ENCODE peak calls at places on chromosomes 12 and 14, in nine cellular contexts. One of them, this sample, is unnamed.

GRCh38 chr14:100486025-100486828 is 101.0 kb downstream of the BEGAIN start:
- DNase-seq in astrocyte of the cerebellum: peak; percentile 60
- DNase-seq in MCF 10A: peak; percentile 72
- DNase-seq in DND-41: peak; percentile 85
- DNase-seq in HFF-Myc: peak; percentile 89
- DNase-seq in colonic mucosa: peak; percentile 62
- DNase-seq in activated B cell treated with CpG ODN at 0.5 μM for 24 hours: peak; percentile 30
- DNase-seq in lung: no peak
- DNase-seq in MM.1S: peak; percentile 29
- DNase-seq in this sample: peak; percentile 74

GRCh38 chr12:130514149-130514551 is 176.5 kb downstream of the PIWIL1 start:
- DNase-seq in astrocyte of the cerebellum: no peak
- DNase-seq in MCF 10A: no peak
- DNase-seq in DND-41: no peak
- DNase-seq in HFF-Myc: no peak
- DNase-seq in colonic mucosa: no peak
- DNase-seq in activated B cell treated with CpG ODN at 0.5 μM for 24 hours: no peak
- DNase-seq in lung: no peak
- DNase-seq in MM.1S: no peak
- DNase-seq in this sample: no peak

GRCh38 chr12:109523071-109523470 is 45.6 kb downstream of the UBE3B start:
- DNase-seq in astrocyte of the cerebellum: no peak
- DNase-seq in MCF 10A: no peak
- DNase-seq in DND-41: no peak
- DNase-seq in HFF-Myc: no peak
- DNase-seq in colonic mucosa: no peak
- DNase-seq in activated B cell treated with CpG ODN at 0.5 μM for 24 hours: no peak
- DNase-seq in lung: no peak
- DNase-seq in MM.1S: no peak
- DNase-seq in this sample: no peak

GRCh38 chr12:76152161-76152807 is 67.8 kb upstream of the NAP1L1 start:
- DNase-seq in astrocyte of the cerebellum: no peak
- DNase-seq in MCF 10A: no peak
- DNase-seq in DND-41: no peak
- DNase-seq in HFF-Myc: no peak
- DNase-seq in colonic mucosa: no peak
- DNase-seq in activated B cell treated with CpG ODN at 0.5 μM for 24 hours: no peak
- DNase-seq in lung: no peak
- DNase-seq in MM.1S: peak; percentile 53
- DNase-seq in this sample: no peak

GRCh38 chr14:67547224-67547780 is 14.2 kb downstream of the PLEKHH1 start:
- DNase-seq in astrocyte of the cerebellum: no peak
- DNase-seq in MCF 10A: no peak
- DNase-seq in DND-41: no peak
- DNase-seq in HFF-Myc: no peak
- DNase-seq in colonic mucosa: no peak
- DNase-seq in activated B cell treated with CpG ODN at 0.5 μM for 24 hours: no peak
- DNase-seq in lung: no peak
- DNase-seq in MM.1S: no peak
- DNase-seq in this sample: no peak

GRCh38 chr12:12606793-12607589 is 4.7 kb upstream of the CREBL2 start:
- DNase-seq in astrocyte of the cerebellum: peak; percentile 87
- DNase-seq in MCF 10A: peak; percentile 46
- DNase-seq in DND-41: no peak
- DNase-seq in HFF-Myc: no peak
- DNase-seq in colonic mucosa: no peak
- DNase-seq in activated B cell treated with CpG ODN at 0.5 μM for 24 hours: no peak
- DNase-seq in lung: no peak
- DNase-seq in MM.1S: no peak
- DNase-seq in this sample: no peak

GRCh38 chr14:99244960-99245340 is 27.0 kb downstream of the BCL11B start:
- DNase-seq in astrocyte of the cerebellum: no peak
- DNase-seq in MCF 10A: no peak
- DNase-seq in DND-41: no peak
- DNase-seq in HFF-Myc: no peak
- DNase-seq in colonic mucosa: no peak
- DNase-seq in activated B cell treated with CpG ODN at 0.5 μM for 24 hours: no peak
- DNase-seq in lung: no peak
- DNase-seq in MM.1S: no peak
- DNase-seq in this sample: no peak

GRCh38 chr12:28012333-28012918 is 39.9 kb upstream of the PTHLH start:
- DNase-seq in astrocyte of the cerebellum: no peak
- DNase-seq in MCF 10A: no peak
- DNase-seq in DND-41: no peak
- DNase-seq in HFF-Myc: no peak
- DNase-seq in colonic mucosa: no peak
- DNase-seq in activated B cell treated with CpG ODN at 0.5 μM for 24 hours: no peak
- DNase-seq in lung: no peak
- DNase-seq in MM.1S: no peak
- DNase-seq in this sample: no peak

GRCh38 chr14:37697489-37698121 is 102.2 kb downstream of the TTC6 start:
- DNase-seq in astrocyte of the cerebellum: peak; percentile 18
- DNase-seq in MCF 10A: peak; percentile 14
- DNase-seq in DND-41: no peak
- DNase-seq in HFF-Myc: peak; percentile 10
- DNase-seq in colonic mucosa: no peak
- DNase-seq in activated B cell treated with CpG ODN at 0.5 μM for 24 hours: no peak
- DNase-seq in lung: no peak
- DNase-seq in MM.1S: no peak
- DNase-seq in this sample: no peak

GRCh38 chr12:50313256-50313931 is 30.1 kb upstream of the LIMA1 start:
- DNase-seq in astrocyte of the cerebellum: no peak
- DNase-seq in MCF 10A: peak; percentile 64
- DNase-seq in DND-41: no peak
- DNase-seq in HFF-Myc: no peak
- DNase-seq in colonic mucosa: no peak
- DNase-seq in activated B cell treated with CpG ODN at 0.5 μM for 24 hours: no peak
- DNase-seq in lung: no peak
- DNase-seq in MM.1S: no peak
- DNase-seq in this sample: no peak

GRCh38 chr12:69442894-69443293 is 27.3 kb upstream of the FRS2 start:
- DNase-seq in astrocyte of the cerebellum: peak; percentile 22
- DNase-seq in MCF 10A: peak; percentile 1
- DNase-seq in DND-41: no peak
- DNase-seq in HFF-Myc: no peak
- DNase-seq in colonic mucosa: no peak
- DNase-seq in activated B cell treated with CpG ODN at 0.5 μM for 24 hours: no peak
- DNase-seq in lung: no peak
- DNase-seq in MM.1S: no peak
- DNase-seq in this sample: no peak

GRCh38 chr12:132491349-132491663 is 1.4 kb downstream of the FBRSL1 start:
- DNase-seq in astrocyte of the cerebellum: no peak
- DNase-seq in MCF 10A: no peak
- DNase-seq in DND-41: no peak
- DNase-seq in HFF-Myc: no peak
- DNase-seq in colonic mucosa: no peak
- DNase-seq in activated B cell treated with CpG ODN at 0.5 μM for 24 hours: no peak
- DNase-seq in lung: no peak
- DNase-seq in MM.1S: no peak
- DNase-seq in this sample: no peak

GRCh38 chr14:92223027-92223426 is 99.9 kb upstream of the SLC24A4 start:
- DNase-seq in astrocyte of the cerebellum: no peak
- DNase-seq in MCF 10A: no peak
- DNase-seq in DND-41: no peak
- DNase-seq in HFF-Myc: no peak
- DNase-seq in colonic mucosa: no peak
- DNase-seq in activated B cell treated with CpG ODN at 0.5 μM for 24 hours: no peak
- DNase-seq in lung: no peak
- DNase-seq in MM.1S: no peak
- DNase-seq in this sample: no peak

GRCh38 chr14:24066490-24067132 is 4.8 kb upstream of the CPNE6 start:
- DNase-seq in astrocyte of the cerebellum: no peak
- DNase-seq in MCF 10A: no peak
- DNase-seq in DND-41: no peak
- DNase-seq in HFF-Myc: no peak
- DNase-seq in colonic mucosa: peak; percentile 66
- DNase-seq in activated B cell treated with CpG ODN at 0.5 μM for 24 hours: no peak
- DNase-seq in lung: no peak
- DNase-seq in MM.1S: no peak
- DNase-seq in this sample: no peak

GRCh38 chr12:66409195-66409871 is 107.0 kb downstream of the HELB start:
- DNase-seq in astrocyte of the cerebellum: peak; percentile 63
- DNase-seq in MCF 10A: peak; percentile 53
- DNase-seq in DND-41: peak; percentile 62
- DNase-seq in HFF-Myc: peak; percentile 58
- DNase-seq in colonic mucosa: peak; percentile 33
- DNase-seq in activated B cell treated with CpG ODN at 0.5 μM for 24 hours: no peak
- DNase-seq in lung: no peak
- DNase-seq in MM.1S: peak; percentile 50
- DNase-seq in this sample: no peak

GRCh38 chr12:119686355-119686754 is 18.4 kb downstream of the PRKAB1 start:
- DNase-seq in astrocyte of the cerebellum: no peak
- DNase-seq in MCF 10A: no peak
- DNase-seq in DND-41: no peak
- DNase-seq in HFF-Myc: no peak
- DNase-seq in colonic mucosa: peak; percentile 37
- DNase-seq in activated B cell treated with CpG ODN at 0.5 μM for 24 hours: no peak
- DNase-seq in lung: no peak
- DNase-seq in MM.1S: no peak
- DNase-seq in this sample: no peak
- TF ChIP-seq CTCF in astrocyte of the cerebellum: no peak
- TF ChIP-seq CTCF in MCF 10A: no peak
- TF ChIP-seq CTCF in DND-41: no peak
- TF ChIP-seq CTCF in HFF-Myc: no peak
- TF ChIP-seq CTCF in colonic mucosa: no peak
- TF ChIP-seq CTCF in activated B cell treated with CpG ODN at 0.5 μM for 24 hours: no peak
- TF ChIP-seq CTCF in lung: no peak
- TF ChIP-seq CTCF in MM.1S: no peak
- TF ChIP-seq CTCF in this sample: no peak

GRCh38 chr14:31339743-31340142 is 80.6 kb downstream of the HEATR5A start:
- DNase-seq in astrocyte of the cerebellum: no peak
- DNase-seq in MCF 10A: no peak
- DNase-seq in DND-41: no peak
- DNase-seq in HFF-Myc: no peak
- DNase-seq in colonic mucosa: no peak
- DNase-seq in activated B cell treated with CpG ODN at 0.5 μM for 24 hours: no peak
- DNase-seq in lung: no peak
- DNase-seq in MM.1S: no peak
- DNase-seq in this sample: no peak

GRCh38 chr14:31337331-31337730 is 83.0 kb downstream of the HEATR5A start:
- DNase-seq in astrocyte of the cerebellum: no peak
- DNase-seq in MCF 10A: no peak
- DNase-seq in DND-41: no peak
- DNase-seq in HFF-Myc: no peak
- DNase-seq in colonic mucosa: no peak
- DNase-seq in activated B cell treated with CpG ODN at 0.5 μM for 24 hours: no peak
- DNase-seq in lung: no peak
- DNase-seq in MM.1S: no peak
- DNase-seq in this sample: no peak

GRCh38 chr14:31340297-31341063 is 79.9 kb downstream of the HEATR5A start:
- DNase-seq in astrocyte of the cerebellum: no peak
- DNase-seq in MCF 10A: no peak
- DNase-seq in DND-41: no peak
- DNase-seq in HFF-Myc: no peak
- DNase-seq in colonic mucosa: no peak
- DNase-seq in activated B cell treated with CpG ODN at 0.5 μM for 24 hours: no peak
- DNase-seq in lung: no peak
- DNase-seq in MM.1S: no peak
- DNase-seq in this sample: no peak

GRCh38 chr14:31341280-31341679 is 79.1 kb downstream of the HEATR5A start:
- DNase-seq in astrocyte of the cerebellum: no peak
- DNase-seq in MCF 10A: no peak
- DNase-seq in DND-41: no peak
- DNase-seq in HFF-Myc: no peak
- DNase-seq in colonic mucosa: no peak
- DNase-seq in activated B cell treated with CpG ODN at 0.5 μM for 24 hours: no peak
- DNase-seq in lung: no peak
- DNase-seq in MM.1S: no peak
- DNase-seq in this sample: no peak

GRCh38 chr14:31336646-31337045 is 83.7 kb downstream of the HEATR5A start:
- DNase-seq in astrocyte of the cerebellum: no peak
- DNase-seq in MCF 10A: peak; percentile 88
- DNase-seq in DND-41: no peak
- DNase-seq in HFF-Myc: no peak
- DNase-seq in colonic mucosa: no peak
- DNase-seq in activated B cell treated with CpG ODN at 0.5 μM for 24 hours: no peak
- DNase-seq in lung: no peak
- DNase-seq in MM.1S: no peak
- DNase-seq in this sample: no peak
- TF ChIP-seq CTCF in astrocyte of the cerebellum: no peak
- TF ChIP-seq CTCF in MCF 10A: no peak
- TF ChIP-seq CTCF in DND-41: no peak
- TF ChIP-seq CTCF in HFF-Myc: no peak
- TF ChIP-seq CTCF in colonic mucosa: no peak
- TF ChIP-seq CTCF in activated B cell treated with CpG ODN at 0.5 μM for 24 hours: no peak
- TF ChIP-seq CTCF in lung: no peak
- TF ChIP-seq CTCF in MM.1S: no peak
- TF ChIP-seq CTCF in this sample: no peak

GRCh38 chr14:59417301-59417700 is 47.9 kb downstream of the GPR135 start:
- DNase-seq in astrocyte of the cerebellum: no peak
- DNase-seq in MCF 10A: no peak
- DNase-seq in DND-41: no peak
- DNase-seq in HFF-Myc: no peak
- DNase-seq in colonic mucosa: no peak
- DNase-seq in activated B cell treated with CpG ODN at 0.5 μM for 24 hours: no peak
- DNase-seq in lung: no peak
- DNase-seq in MM.1S: no peak
- DNase-seq in this sample: no peak

GRCh38 chr14:59419383-59419782 is 45.8 kb downstream of the GPR135 start:
- DNase-seq in astrocyte of the cerebellum: no peak
- DNase-seq in MCF 10A: no peak
- DNase-seq in DND-41: no peak
- DNase-seq in HFF-Myc: no peak
- DNase-seq in colonic mucosa: no peak
- DNase-seq in activated B cell treated with CpG ODN at 0.5 μM for 24 hours: no peak
- DNase-seq in lung: no peak
- DNase-seq in MM.1S: no peak
- DNase-seq in this sample: no peak

GRCh38 chr14:59425322-59425945 is 39.7 kb downstream of the GPR135 start:
- DNase-seq in astrocyte of the cerebellum: no peak
- DNase-seq in MCF 10A: no peak
- DNase-seq in DND-41: no peak
- DNase-seq in HFF-Myc: no peak
- DNase-seq in colonic mucosa: no peak
- DNase-seq in activated B cell treated with CpG ODN at 0.5 μM for 24 hours: no peak
- DNase-seq in lung: no peak
- DNase-seq in MM.1S: no peak
- DNase-seq in this sample: no peak

GRCh38 chr14:59424707-59425106 is 40.5 kb downstream of the GPR135 start:
- DNase-seq in astrocyte of the cerebellum: no peak
- DNase-seq in MCF 10A: no peak
- DNase-seq in DND-41: no peak
- DNase-seq in HFF-Myc: no peak
- DNase-seq in colonic mucosa: no peak
- DNase-seq in activated B cell treated with CpG ODN at 0.5 μM for 24 hours: no peak
- DNase-seq in lung: no peak
- DNase-seq in MM.1S: no peak
- DNase-seq in this sample: no peak

GRCh38 chr14:59422069-59422881 is 42.9 kb downstream of the GPR135 start:
- DNase-seq in astrocyte of the cerebellum: no peak
- DNase-seq in MCF 10A: no peak
- DNase-seq in DND-41: no peak
- DNase-seq in HFF-Myc: no peak
- DNase-seq in colonic mucosa: no peak
- DNase-seq in activated B cell treated with CpG ODN at 0.5 μM for 24 hours: no peak
- DNase-seq in lung: no peak
- DNase-seq in MM.1S: no peak
- DNase-seq in this sample: no peak
- TF ChIP-seq CTCF in astrocyte of the cerebellum: no peak
- TF ChIP-seq CTCF in MCF 10A: peak; percentile 29
- TF ChIP-seq CTCF in DND-41: peak; percentile 31
- TF ChIP-seq CTCF in HFF-Myc: no peak
- TF ChIP-seq CTCF in colonic mucosa: no peak
- TF ChIP-seq CTCF in activated B cell treated with CpG ODN at 0.5 μM for 24 hours: no peak
- TF ChIP-seq CTCF in lung: no peak
- TF ChIP-seq CTCF in MM.1S: peak; percentile 23
- TF ChIP-seq CTCF in this sample: no peak

GRCh38 chr12:5348057-5348456 is 83.9 kb upstream of the NTF3 start:
- DNase-seq in astrocyte of the cerebellum: no peak
- DNase-seq in MCF 10A: no peak
- DNase-seq in DND-41: no peak
- DNase-seq in HFF-Myc: no peak
- DNase-seq in colonic mucosa: no peak
- DNase-seq in activated B cell treated with CpG ODN at 0.5 μM for 24 hours: no peak
- DNase-seq in lung: no peak
- DNase-seq in MM.1S: no peak
- DNase-seq in this sample: no peak
- TF ChIP-seq CTCF in astrocyte of the cerebellum: no peak
- TF ChIP-seq CTCF in MCF 10A: no peak
- TF ChIP-seq CTCF in DND-41: no peak
- TF ChIP-seq CTCF in HFF-Myc: no peak
- TF ChIP-seq CTCF in colonic mucosa: no peak
- TF ChIP-seq CTCF in activated B cell treated with CpG ODN at 0.5 μM for 24 hours: no peak
- TF ChIP-seq CTCF in lung: no peak
- TF ChIP-seq CTCF in MM.1S: no peak
- TF ChIP-seq CTCF in this sample: no peak